ENCODE peak calls at places on chromosomes 6 and 20, in ten cellular contexts. M, R, N, P, Y, C, F, O, B and X are unnamed samples.

GRCh38 chr6:90375681-90376439 is 79.2 kb upstream of the BACH2 start:
- DNase-seq in M (no peak), R (no peak), N (peak; percentile 82), P (no peak), Y (no peak), C (no peak), F (no peak), O (no peak), B (no peak), X (no peak)

GRCh38 chr20:46673394-46674252 is 15.6 kb downstream of the TP53RK start:
- DNase-seq in M (no peak), R (no peak), N (no peak), P (no peak), Y (no peak), C (no peak), F (no peak), O (no peak), B (no peak), X (no peak)

GRCh38 chr20:52192296-52193007 is 873 bp upstream of the ZFP64 start:
- DNase-seq in M (no peak), R (peak; percentile 73), N (peak; percentile 59), P (no peak), Y (peak; percentile 45), C (peak; percentile 48), F (no peak), O (peak; percentile 54), B (no peak), X (peak; percentile 18)

GRCh38 chr20:50110141-50111047 is 2.6 kb downstream of the UBE2V1 start:
- DNase-seq in M (no peak), R (peak; percentile 72), N (peak; percentile 82), P (peak; percentile 20), Y (no peak), C (no peak), F (peak; percentile 50), O (no peak), B (no peak), X (no peak)

GRCh38 chr6:157317129-157317814 is 6.0 kb downstream of the TMEM242 start:
- DNase-seq in M (no peak), R (peak; percentile 62), N (peak; percentile 88), P (no peak), Y (peak; percentile 68), C (no peak), F (no peak), O (no peak), B (no peak), X (peak; percentile 41)

GRCh38 chr20:14775778-14776177 is 438.4 kb upstream of the FLRT3 start:
- DNase-seq in M (no peak), R (peak; percentile 31), N (peak; percentile 22), P (no peak), Y (no peak), C (no peak), F (no peak), O (no peak), B (no peak), X (no peak)

GRCh38 chr6:150345786-150346185 is 23.0 kb upstream of the IYD start:
- DNase-seq in M (no peak), R (no peak), N (peak; percentile 63), P (no peak), Y (no peak), C (no peak), F (no peak), O (no peak), B (no peak), X (no peak)

GRCh38 chr6:13355969-13356368 is 27.6 kb upstream of the TBC1D7 start:
- DNase-seq in M (no peak), R (no peak), N (peak; percentile 28), P (peak; percentile 29), Y (no peak), C (no peak), F (peak; percentile 47), O (no peak), B (no peak), X (no peak)

GRCh38 chr6:136846046-136846445 is 23.7 kb downstream of the PEX7 start:
- DNase-seq in M (no peak), R (peak; percentile 37), N (peak; percentile 61), P (no peak), Y (no peak), C (peak; percentile 32), F (peak; percentile 13), O (peak; percentile 28), B (no peak), X (no peak)

GRCh38 chr6:141467041-141467440 is 665.7 kb upstream of the GJE1 start:
- DNase-seq in M (no peak), R (no peak), N (no peak), P (no peak), Y (no peak), C (no peak), F (no peak), O (no peak), B (no peak), X (no peak)

GRCh38 chr20:38962044-38962897 is at the start of gene DHX35:
- DNase-seq in M (peak; percentile 98), R (peak; percentile 99), N (peak; percentile 97), P (peak; percentile 97), Y (peak; percentile 99), C (peak; percentile 96), F (peak; percentile 98), O (peak; percentile 96), B (peak; percentile 95), X (peak; percentile 99)

GRCh38 chr6:121657972-121658371 is 222.5 kb downstream of the GJA1 start:
- DNase-seq in M (no peak), R (no peak), N (no peak), P (no peak), Y (no peak), C (no peak), F (no peak), O (no peak), B (no peak), X (no peak)

GRCh38 chr6:80531676-80532619 is 425.5 kb downstream of the BCKDHB start:
- DNase-seq in M (no peak), R (no peak), N (no peak), P (no peak), Y (no peak), C (no peak), F (no peak), O (no peak), B (no peak), X (no peak)

GRCh38 chr6:149990672-149991402 is 27.1 kb downstream of the ULBP1 start:
- DNase-seq in M (no peak), R (no peak), N (no peak), P (no peak), Y (no peak), C (no peak), F (no peak), O (peak; percentile 23), B (no peak), X (peak; percentile 26)

GRCh38 chr20:16241911-16242310 is 331.3 kb downstream of the KIF16B start:
- DNase-seq in M (no peak), R (no peak), N (peak; percentile 23), P (no peak), Y (no peak), C (no peak), F (no peak), O (no peak), B (no peak), X (peak; percentile 25)

GRCh38 chr6:166333172-166333995 is 9.0 kb downstream of the SFT2D1 start:
- DNase-seq in M (no peak), R (no peak), N (no peak), P (no peak), Y (no peak), C (no peak), F (peak; percentile 61), O (no peak), B (no peak), X (no peak)

GRCh38 chr20:21981607-21982344 is 276.3 kb downstream of the PAX1 start:
- DNase-seq in M (no peak), R (peak; percentile 41), N (no peak), P (no peak), Y (no peak), C (no peak), F (no peak), O (no peak), B (no peak), X (no peak)

GRCh38 chr20:57043091-57043490 is 223.3 kb downstream of the BMP7 start:
- DNase-seq in M (no peak), R (no peak), N (no peak), P (no peak), Y (no peak), C (no peak), F (no peak), O (no peak), B (no peak), X (no peak)

GRCh38 chr20:64231621-64232550 is 23.7 kb upstream of the PCMTD2 start:
- DNase-seq in M (no peak), R (no peak), N (no peak), P (no peak), Y (no peak), C (no peak), F (no peak), O (no peak), B (no peak), X (no peak)

GRCh38 chr20:32007787-32008616 is 2.2 kb upstream of the CCM2L start:
- DNase-seq in M (no peak), R (no peak), N (peak; percentile 47), P (no peak), Y (peak; percentile 58), C (no peak), F (no peak), O (peak; percentile 68), B (no peak), X (no peak)

GRCh38 chr20:19855426-19855825 is 97.4 kb downstream of the RIN2 start:
- DNase-seq in M (no peak), R (no peak), N (no peak), P (no peak), Y (no peak), C (no peak), F (no peak), O (no peak), B (no peak), X (no peak)

GRCh38 chr20:4470375-4470774 is 251.3 kb upstream of the PRND start:
- DNase-seq in M (no peak), R (no peak), N (peak; percentile 7), P (no peak), Y (no peak), C (no peak), F (no peak), O (no peak), B (no peak), X (no peak)

GRCh38 chr20:53080969-53081871 is 109.1 kb downstream of the TSHZ2 start:
- DNase-seq in M (no peak), R (peak; percentile 81), N (peak; percentile 80), P (no peak), Y (no peak), C (no peak), F (no peak), O (peak; percentile 5), B (no peak), X (no peak)

GRCh38 chr20:41643504-41643938 is 25.3 kb upstream of the CHD6 start:
- DNase-seq in M (no peak), R (peak; percentile 77), N (peak; percentile 70), P (no peak), Y (no peak), C (no peak), F (no peak), O (peak; percentile 9), B (no peak), X (no peak)

GRCh38 chr6:150683320-150683719 is 83.6 kb downstream of the PLEKHG1 start:
- DNase-seq in M (no peak), R (no peak), N (no peak), P (no peak), Y (peak; percentile 54), C (no peak), F (no peak), O (no peak), B (no peak), X (no peak)

GRCh38 chr6:167567142-167568033 is 242.5 kb downstream of the TTLL2 start:
- DNase-seq in M (no peak), R (no peak), N (no peak), P (no peak), Y (peak; percentile 57), C (no peak), F (no peak), O (no peak), B (no peak), X (no peak)

GRCh38 chr6:35139924-35140524 is 1.1 kb downstream of the TCP11 start:
- DNase-seq in M (no peak), R (peak; percentile 67), N (peak; percentile 73), P (no peak), Y (no peak), C (peak; percentile 57), F (peak; percentile 29), O (peak; percentile 61), B (no peak), X (peak; percentile 60)

GRCh38 chr6:45595010-45595851 is 217.5 kb upstream of the SUPT3H start:
- DNase-seq in M (no peak), R (no peak), N (no peak), P (no peak), Y (no peak), C (no peak), F (no peak), O (no peak), B (no peak), X (no peak)